ENCODE peak calls at places on chromosome 2, in nine cellular contexts. P, B, L, Q, T, Y, I, D and O are unnamed samples.

GRCh38 chr2:8590940-8591339 is 90.9 kb upstream of the ID2 start:
- DNase-seq in P (no peak), B (no peak), L (peak; percentile 71), Q (no peak), T (no peak), Y (no peak), I (no peak), D (no peak), O (peak; percentile 42)

GRCh38 chr2:152221870-152222269 is 46.3 kb upstream of the STAM2 start:
- DNase-seq in P (no peak), B (no peak), L (no peak), Q (peak; percentile 48), T (no peak), Y (no peak), I (no peak), D (no peak), O (no peak)

GRCh38 chr2:207768168-207768890 is 1.4 kb downstream of the FZD5 start:
- DNase-seq in P (no peak), B (no peak), L (no peak), Q (peak; percentile 47), T (peak; percentile 57), Y (peak; percentile 80), I (no peak), D (peak; percentile 30), O (peak; percentile 58)

GRCh38 chr2:128684523-128684922 is 365.9 kb upstream of the HS6ST1 start:
- DNase-seq in P (no peak), B (no peak), L (no peak), Q (no peak), T (no peak), Y (no peak), I (no peak), D (no peak), O (no peak)

GRCh38 chr2:33011941-33012340 is 65.2 kb downstream of the LTBP1 start:
- DNase-seq in P (no peak), B (no peak), L (no peak), Q (no peak), T (peak; percentile 64), Y (no peak), I (no peak), D (no peak), O (peak; percentile 25)

GRCh38 chr2:216687646-216688045 is 7.7 kb downstream of the IGFBP5 start:
- DNase-seq in P (peak; percentile 78), B (peak; percentile 11), L (no peak), Q (no peak), T (no peak), Y (no peak), I (no peak), D (no peak), O (no peak)

GRCh38 chr2:202237787-202238233 is 587 bp downstream of the SUMO1 start:
- DNase-seq in P (peak; percentile 32), B (peak; percentile 1), L (no peak), Q (peak; percentile 74), T (peak; percentile 34), Y (peak; percentile 61), I (peak; percentile 26), D (no peak), O (peak; percentile 52)

GRCh38 chr2:16142383-16143361 is 202.3 kb downstream of the MYCN start:
- DNase-seq in P (no peak), B (no peak), L (no peak), Q (no peak), T (no peak), Y (no peak), I (no peak), D (no peak), O (no peak)

GRCh38 chr2:197708331-197708730 is 3.2 kb downstream of the MARS2 start:
- DNase-seq in P (no peak), B (no peak), L (no peak), Q (peak; percentile 52), T (peak; percentile 7), Y (no peak), I (no peak), D (no peak), O (peak; percentile 88)

GRCh38 chr2:24708537-24709152 is 84.5 kb downstream of the PTRHD1 start:
- DNase-seq in P (no peak), B (no peak), L (no peak), Q (no peak), T (peak; percentile 10), Y (no peak), I (no peak), D (no peak), O (peak; percentile 31)

GRCh38 chr2:182732736-182733135 is 16.7 kb downstream of the DNAJC10 start:
- DNase-seq in P (no peak), B (no peak), L (no peak), Q (no peak), T (no peak), Y (no peak), I (no peak), D (no peak), O (no peak)

GRCh38 chr2:232026941-232027340 is 65.4 kb downstream of the DIS3L2 start:
- DNase-seq in P (no peak), B (no peak), L (no peak), Q (no peak), T (no peak), Y (no peak), I (no peak), D (no peak), O (no peak)

GRCh38 chr2:173414823-173415322 is 60.2 kb downstream of the CDCA7 start:
- DNase-seq in P (no peak), B (no peak), L (no peak), Q (no peak), T (peak; percentile 72), Y (no peak), I (no peak), D (no peak), O (no peak)

GRCh38 chr2:240782886-240783818 is 36.9 kb downstream of the KIF1A start:
- DNase-seq in P (peak; percentile 18), B (no peak), L (no peak), Q (no peak), T (no peak), Y (no peak), I (no peak), D (no peak), O (no peak)

GRCh38 chr2:223563462-223563861 is 38.7 kb downstream of the SCG2 start:
- DNase-seq in P (peak; percentile 28), B (no peak), L (peak; percentile 92), Q (peak; percentile 66), T (peak; percentile 86), Y (peak; percentile 14), I (no peak), D (peak; percentile 75), O (peak; percentile 78)

GRCh38 chr2:25833566-25833965 is 44.7 kb downstream of the ASXL2 start:
- DNase-seq in P (no peak), B (no peak), L (no peak), Q (no peak), T (no peak), Y (no peak), I (no peak), D (no peak), O (no peak)

GRCh38 chr2:226001716-226002115 is 602.2 kb downstream of the NYAP2 start:
- DNase-seq in P (no peak), B (no peak), L (no peak), Q (no peak), T (peak; percentile 9), Y (no peak), I (no peak), D (no peak), O (no peak)

GRCh38 chr2:108446703-108447102 is 2.3 kb upstream of the GCC2 start:
- DNase-seq in P (no peak), B (no peak), L (no peak), Q (no peak), T (no peak), Y (no peak), I (no peak), D (peak; percentile 30), O (no peak)

GRCh38 chr2:222424281-222424728 is at the start of gene SGPP2:
- DNase-seq in P (peak; percentile 40), B (peak; percentile 6), L (no peak), Q (no peak), T (no peak), Y (no peak), I (no peak), D (no peak), O (no peak)

GRCh38 chr2:200913654-200914053 is 24.5 kb downstream of the NIF3L1 start:
- DNase-seq in P (peak; percentile 18), B (no peak), L (no peak), Q (peak; percentile 73), T (no peak), Y (no peak), I (no peak), D (no peak), O (peak; percentile 45)

GRCh38 chr2:10256525-10257031 is 46.1 kb upstream of the HPCAL1 start:
- DNase-seq in P (no peak), B (no peak), L (no peak), Q (no peak), T (no peak), Y (no peak), I (no peak), D (no peak), O (no peak)

GRCh38 chr2:69685321-69686048 is 41.9 kb upstream of the AAK1 start:
- DNase-seq in P (no peak), B (no peak), L (no peak), Q (no peak), T (peak; percentile 13), Y (no peak), I (no peak), D (no peak), O (no peak)

GRCh38 chr2:240722376-240722775 is 30.7 kb downstream of the AQP12A start:
- DNase-seq in P (no peak), B (no peak), L (no peak), Q (no peak), T (no peak), Y (no peak), I (no peak), D (no peak), O (no peak)

GRCh38 chr2:164742738-164743317 is 98.8 kb downstream of the COBLL1 start:
- DNase-seq in P (no peak), B (no peak), L (no peak), Q (no peak), T (no peak), Y (no peak), I (no peak), D (no peak), O (no peak)

GRCh38 chr2:524442-524841 is 152.8 kb downstream of the TMEM18 start:
- DNase-seq in P (no peak), B (no peak), L (no peak), Q (peak; percentile 37), T (peak; percentile 46), Y (no peak), I (no peak), D (no peak), O (peak; percentile 94)

GRCh38 chr2:145764631-145765030 is 1244.7 kb upstream of the ZEB2 start:
- DNase-seq in P (no peak), B (no peak), L (no peak), Q (no peak), T (peak; percentile 8), Y (no peak), I (no peak), D (peak; percentile 63), O (no peak)

GRCh38 chr2:16014041-16014787 is 73.9 kb downstream of the MYCN start:
- DNase-seq in P (no peak), B (no peak), L (no peak), Q (no peak), T (no peak), Y (no peak), I (no peak), D (no peak), O (peak; percentile 67)

GRCh38 chr2:68737717-68738116 is 3.1 kb downstream of the ARHGAP25 start:
- DNase-seq in P (no peak), B (no peak), L (no peak), Q (no peak), T (no peak), Y (no peak), I (no peak), D (no peak), O (no peak)

GRCh38 chr2:16561676-16562075 is 104.0 kb downstream of the CYRIA start:
- DNase-seq in P (no peak), B (no peak), L (no peak), Q (no peak), T (no peak), Y (no peak), I (no peak), D (no peak), O (no peak)

GRCh38 chr2:120395221-120395620 is 49.3 kb downstream of the INHBB start:
- DNase-seq in P (peak; percentile 8), B (no peak), L (no peak), Q (no peak), T (no peak), Y (no peak), I (no peak), D (no peak), O (no peak)

GRCh38 chr2:167134381-167135072 is 246.2 kb downstream of the XIRP2 start:
- DNase-seq in P (no peak), B (no peak), L (no peak), Q (peak; percentile 52), T (peak; percentile 41), Y (no peak), I (no peak), D (no peak), O (no peak)